ENCODE peak calls at places on chromosomes 2 and 18, in nine cellular contexts. One of them, this sample, is unnamed.

GRCh38 chr2:235926229-235926628 is 242.0 kb downstream of the GBX2 start:
- DNase-seq in activated CD4-positive, alpha-beta T cell treated with anti-CD3 and anti-CD28 coated beads, Interleukin-2, amount 50 U/mL, for 24 hours: no peak
- DNase-seq in A549: no peak
- DNase-seq in HepG2: no peak
- DNase-seq in NCI-H1417: no peak
- DNase-seq in H7: no peak
- DNase-seq in left cardiac atrium: no peak
- DNase-seq in aorta: no peak
- DNase-seq in AG08395: no peak
- DNase-seq in this sample: no peak

GRCh38 chr18:46152436-46152807 is 48.2 kb downstream of the HAUS1 start:
- DNase-seq in activated CD4-positive, alpha-beta T cell treated with anti-CD3 and anti-CD28 coated beads, Interleukin-2, amount 50 U/mL, for 24 hours: no peak
- DNase-seq in A549: no peak
- DNase-seq in HepG2: no peak
- DNase-seq in NCI-H1417: no peak
- DNase-seq in H7: no peak
- DNase-seq in left cardiac atrium: peak; percentile 56
- DNase-seq in aorta: no peak
- DNase-seq in AG08395: peak; percentile 84
- DNase-seq in this sample: peak; percentile 85

GRCh38 chr2:234488913-234489451 is 7.9 kb downstream of the ARL4C start:
- DNase-seq in activated CD4-positive, alpha-beta T cell treated with anti-CD3 and anti-CD28 coated beads, Interleukin-2, amount 50 U/mL, for 24 hours: peak; percentile 66
- DNase-seq in A549: no peak
- DNase-seq in HepG2: no peak
- DNase-seq in NCI-H1417: no peak
- DNase-seq in H7: no peak
- DNase-seq in left cardiac atrium: no peak
- DNase-seq in aorta: no peak
- DNase-seq in AG08395: no peak
- DNase-seq in this sample: no peak

GRCh38 chr2:97991081-97991856 is 4.5 kb downstream of the TMEM131 start:
- DNase-seq in activated CD4-positive, alpha-beta T cell treated with anti-CD3 and anti-CD28 coated beads, Interleukin-2, amount 50 U/mL, for 24 hours: no peak
- DNase-seq in A549: no peak
- DNase-seq in HepG2: no peak
- DNase-seq in NCI-H1417: peak; percentile 70
- DNase-seq in H7: no peak
- DNase-seq in left cardiac atrium: no peak
- DNase-seq in aorta: no peak
- DNase-seq in AG08395: no peak
- DNase-seq in this sample: no peak

GRCh38 chr18:50454379-50455005 is 79.6 kb downstream of the SKA1 start:
- DNase-seq in activated CD4-positive, alpha-beta T cell treated with anti-CD3 and anti-CD28 coated beads, Interleukin-2, amount 50 U/mL, for 24 hours: no peak
- DNase-seq in A549: no peak
- DNase-seq in HepG2: no peak
- DNase-seq in NCI-H1417: no peak
- DNase-seq in H7: no peak
- DNase-seq in left cardiac atrium: no peak
- DNase-seq in aorta: no peak
- DNase-seq in AG08395: no peak
- DNase-seq in this sample: peak; percentile 10

GRCh38 chr2:170878061-170878460 is 51.0 kb upstream of the GORASP2 start:
- DNase-seq in activated CD4-positive, alpha-beta T cell treated with anti-CD3 and anti-CD28 coated beads, Interleukin-2, amount 50 U/mL, for 24 hours: no peak
- DNase-seq in A549: no peak
- DNase-seq in HepG2: no peak
- DNase-seq in NCI-H1417: no peak
- DNase-seq in H7: no peak
- DNase-seq in left cardiac atrium: no peak
- DNase-seq in aorta: no peak
- DNase-seq in AG08395: peak; percentile 28
- DNase-seq in this sample: no peak

GRCh38 chr2:134142903-134143302 is 111.0 kb upstream of the MGAT5 start:
- DNase-seq in activated CD4-positive, alpha-beta T cell treated with anti-CD3 and anti-CD28 coated beads, Interleukin-2, amount 50 U/mL, for 24 hours: no peak
- DNase-seq in A549: no peak
- DNase-seq in HepG2: no peak
- DNase-seq in NCI-H1417: no peak
- DNase-seq in H7: no peak
- DNase-seq in left cardiac atrium: no peak
- DNase-seq in aorta: no peak
- DNase-seq in AG08395: no peak
- DNase-seq in this sample: peak; percentile 63

GRCh38 chr2:188869560-188869959 is 104.6 kb upstream of the COL3A1 start:
- DNase-seq in activated CD4-positive, alpha-beta T cell treated with anti-CD3 and anti-CD28 coated beads, Interleukin-2, amount 50 U/mL, for 24 hours: no peak
- DNase-seq in A549: no peak
- DNase-seq in HepG2: no peak
- DNase-seq in NCI-H1417: no peak
- DNase-seq in H7: no peak
- DNase-seq in left cardiac atrium: no peak
- DNase-seq in aorta: no peak
- DNase-seq in AG08395: peak; percentile 42
- DNase-seq in this sample: peak; percentile 4

GRCh38 chr2:66851449-66851872 is 416.5 kb downstream of the MEIS1 start:
- DNase-seq in activated CD4-positive, alpha-beta T cell treated with anti-CD3 and anti-CD28 coated beads, Interleukin-2, amount 50 U/mL, for 24 hours: no peak
- DNase-seq in A549: no peak
- DNase-seq in HepG2: peak; percentile 9
- DNase-seq in NCI-H1417: no peak
- DNase-seq in H7: no peak
- DNase-seq in left cardiac atrium: no peak
- DNase-seq in aorta: no peak
- DNase-seq in AG08395: peak; percentile 82
- DNase-seq in this sample: no peak